ENCODE peak calls at places on chromosomes 13 and 19, in ten cellular contexts. N is stimulated activated CD4-positive, alpha-beta T cell treated with anti-CD3 and anti-CD28 coated beads, Interleukin-12 subunit alpha, Interleukin-12 subunit beta, amount 100 ng/mL, for 4 hours; R is transverse colon; T is NCI-H1417; J is H54; F is omental fat pad; O is erythroblast; P is GM12892; C is CD8-positive, alpha-beta memory T cell; D is nucleus accumbens. Q is an unnamed sample.

GRCh38 chr13:76836311-76836710 is 49.9 kb downstream of the KCTD12 start:
- DNase-seq in R (no peak), P (no peak), T (no peak), O (no peak), F (no peak), J (no peak), D (no peak), N (no peak), C (no peak), Q (no peak)

GRCh38 chr19:38734426-38735256 is 9.6 kb downstream of the CAPN12 start:
- DNase-seq in D (no peak), P (no peak), F (no peak), J (peak), C (peak), O (no peak), R (peak), N (no peak), T (no peak), Q (no peak)

GRCh38 chr19:4284176-4284958 is 5.3 kb downstream of the SHD start:
- DNase-seq in D (no peak), F (no peak), N (no peak), T (no peak), R (peak), O (no peak), J (peak), P (no peak), C (no peak), Q (no peak)

GRCh38 chr13:105573134-105573533 is 962.3 kb downstream of the EFNB2 start:
- DNase-seq in C (no peak), F (no peak), P (no peak), O (no peak), N (no peak), T (no peak), R (no peak), J (no peak), D (no peak), Q (no peak)

GRCh38 chr13:39035204-39035603 is 2.7 kb downstream of the PROSER1 start:
- DNase-seq in F (no peak), N (no peak), O (peak), R (no peak), T (no peak), D (no peak), J (no peak), P (no peak), C (no peak), Q (no peak)

GRCh38 chr13:48954086-48954485 is 21.6 kb upstream of the FNDC3A start:
- DNase-seq in T (no peak), D (no peak), J (no peak), P (no peak), O (no peak), N (no peak), C (no peak), R (no peak), F (no peak), Q (peak)

GRCh38 chr19:14611051-14611450 is 28.2 kb downstream of the CLEC17A start:
- DNase-seq in N (no peak), J (no peak), O (no peak), D (no peak), F (no peak), T (no peak), P (no peak), R (no peak), C (no peak), Q (peak)

GRCh38 chr13:111488466-111489132 is 168.2 kb downstream of the TEX29 start:
- DNase-seq in J (no peak), D (no peak), F (no peak), P (no peak), N (no peak), T (no peak), C (no peak), R (no peak), O (no peak), Q (no peak)